ENCODE peak calls at places on chromosomes 5 and 9, in six cellular contexts. One of them, this sample, is unnamed.
A peak's percentile ranks its signal among the peaks of the same experiment; 100 is the strongest.

GRCh38 chr5:10460252-10460906 is 18.7 kb downstream of the ROPN1L start:
- DNase-seq in NCI-H460: no peak
- DNase-seq in T-helper 2 cell: no peak
- DNase-seq in NCI-H82: no peak
- DNase-seq in IMR-90: no peak
- DNase-seq in neural crest cell: no peak
- DNase-seq in this sample: no peak

GRCh38 chr5:109884676-109885075 is 194.9 kb downstream of the MAN2A1 start:
- DNase-seq in NCI-H460: no peak
- DNase-seq in T-helper 2 cell: no peak
- DNase-seq in NCI-H82: no peak
- DNase-seq in IMR-90: no peak
- DNase-seq in neural crest cell: no peak
- DNase-seq in this sample: no peak

GRCh38 chr9:111271481-111272080 is 58.4 kb downstream of the OR2K2 start:
- DNase-seq in NCI-H460: no peak
- DNase-seq in T-helper 2 cell: no peak
- DNase-seq in NCI-H82: no peak
- DNase-seq in IMR-90: peak; percentile 65
- DNase-seq in neural crest cell: no peak
- DNase-seq in this sample: peak; percentile 25

GRCh38 chr9:121692606-121693505 is 41.4 kb downstream of the DAB2IP start:
- DNase-seq in NCI-H460: no peak
- DNase-seq in T-helper 2 cell: no peak
- DNase-seq in NCI-H82: peak; percentile 52
- DNase-seq in IMR-90: peak; percentile 52
- DNase-seq in neural crest cell: no peak
- DNase-seq in this sample: peak; percentile 47

GRCh38 chr5:126430631-126431030 is 7.4 kb downstream of the GRAMD2B start:
- DNase-seq in NCI-H460: no peak
- DNase-seq in T-helper 2 cell: no peak
- DNase-seq in NCI-H82: no peak
- DNase-seq in IMR-90: no peak
- DNase-seq in neural crest cell: no peak
- DNase-seq in this sample: no peak

GRCh38 chr9:130118841-130119520 is 53.2 kb upstream of the NCS1 start:
- DNase-seq in NCI-H460: no peak
- DNase-seq in T-helper 2 cell: no peak
- DNase-seq in NCI-H82: peak; percentile 99
- DNase-seq in IMR-90: peak; percentile 60
- DNase-seq in neural crest cell: no peak
- DNase-seq in this sample: peak; percentile 72

GRCh38 chr5:174876-175465 is 16.3 kb upstream of the LRRC14B start:
- DNase-seq in NCI-H460: no peak
- DNase-seq in T-helper 2 cell: no peak
- DNase-seq in NCI-H82: no peak
- DNase-seq in IMR-90: no peak
- DNase-seq in neural crest cell: no peak
- DNase-seq in this sample: no peak

GRCh38 chr5:177477701-177478477 is 4.5 kb upstream of the DBN1 start:
- DNase-seq in NCI-H460: no peak
- DNase-seq in T-helper 2 cell: no peak
- DNase-seq in NCI-H82: no peak
- DNase-seq in IMR-90: no peak
- DNase-seq in neural crest cell: no peak
- DNase-seq in this sample: no peak

GRCh38 chr5:23506329-23507236 is 826 bp upstream of the PRDM9 start:
- DNase-seq in NCI-H460: no peak
- DNase-seq in T-helper 2 cell: peak; percentile 1
- DNase-seq in NCI-H82: peak; percentile 32
- DNase-seq in IMR-90: no peak
- DNase-seq in neural crest cell: peak; percentile 11
- DNase-seq in this sample: no peak

GRCh38 chr9:135060461-135061116 is 26.9 kb upstream of the OLFM1 start:
- DNase-seq in NCI-H460: no peak
- DNase-seq in T-helper 2 cell: no peak
- DNase-seq in NCI-H82: no peak
- DNase-seq in IMR-90: no peak
- DNase-seq in neural crest cell: no peak
- DNase-seq in this sample: no peak

GRCh38 chr5:139650031-139650688 is 2.0 kb downstream of the CXXC5 start:
- DNase-seq in NCI-H460: no peak
- DNase-seq in T-helper 2 cell: no peak
- DNase-seq in NCI-H82: peak; percentile 47
- DNase-seq in IMR-90: no peak
- DNase-seq in neural crest cell: peak; percentile 55
- DNase-seq in this sample: no peak

GRCh38 chr5:2833513-2833912 is 82.0 kb upstream of the IRX2 start:
- DNase-seq in NCI-H460: no peak
- DNase-seq in T-helper 2 cell: no peak
- DNase-seq in NCI-H82: no peak
- DNase-seq in IMR-90: no peak
- DNase-seq in neural crest cell: no peak
- DNase-seq in this sample: no peak

GRCh38 chr5:163473613-163474243 is 13.3 kb downstream of the HMMR start:
- DNase-seq in NCI-H460: no peak
- DNase-seq in T-helper 2 cell: peak; percentile 56
- DNase-seq in NCI-H82: peak; percentile 5
- DNase-seq in IMR-90: no peak
- DNase-seq in neural crest cell: no peak
- DNase-seq in this sample: peak; percentile 11

GRCh38 chr5:158468444-158468843 is 609.5 kb upstream of the CLINT1 start:
- DNase-seq in NCI-H460: no peak
- DNase-seq in T-helper 2 cell: no peak
- DNase-seq in NCI-H82: no peak
- DNase-seq in IMR-90: no peak
- DNase-seq in neural crest cell: no peak
- DNase-seq in this sample: no peak

GRCh38 chr5:43482490-43483064 is 1.1 kb downstream of the TMEM267 start:
- DNase-seq in NCI-H460: peak; percentile 21
- DNase-seq in T-helper 2 cell: no peak
- DNase-seq in NCI-H82: no peak
- DNase-seq in IMR-90: peak; percentile 28
- DNase-seq in neural crest cell: no peak
- DNase-seq in this sample: peak; percentile 14

GRCh38 chr9:128550226-128550625 is 2.2 kb upstream of the SPTAN1 start:
- DNase-seq in NCI-H460: no peak
- DNase-seq in T-helper 2 cell: peak; percentile 29
- DNase-seq in NCI-H82: no peak
- DNase-seq in IMR-90: no peak
- DNase-seq in neural crest cell: no peak
- DNase-seq in this sample: no peak

GRCh38 chr5:1511651-1512540 is 11.9 kb downstream of the LPCAT1 start:
- DNase-seq in NCI-H460: no peak
- DNase-seq in T-helper 2 cell: no peak
- DNase-seq in NCI-H82: peak; percentile 49
- DNase-seq in IMR-90: peak; percentile 55
- DNase-seq in neural crest cell: no peak
- DNase-seq in this sample: no peak

GRCh38 chr5:151155777-151156731 is 1.5 kb downstream of the ANXA6 start:
- DNase-seq in NCI-H460: no peak
- DNase-seq in T-helper 2 cell: peak; percentile 61
- DNase-seq in NCI-H82: peak; percentile 33
- DNase-seq in IMR-90: peak; percentile 68
- DNase-seq in neural crest cell: peak; percentile 20
- DNase-seq in this sample: peak; percentile 54

GRCh38 chr9:93574900-93575705 is 1.3 kb upstream of the PHF2 start:
- DNase-seq in NCI-H460: no peak
- DNase-seq in T-helper 2 cell: no peak
- DNase-seq in NCI-H82: no peak
- DNase-seq in IMR-90: no peak
- DNase-seq in neural crest cell: no peak
- DNase-seq in this sample: no peak

GRCh38 chr9:7777776-7778175 is 21.8 kb downstream of the DMAC1 start:
- DNase-seq in NCI-H460: no peak
- DNase-seq in T-helper 2 cell: no peak
- DNase-seq in NCI-H82: peak; percentile 29
- DNase-seq in IMR-90: no peak
- DNase-seq in neural crest cell: no peak
- DNase-seq in this sample: no peak

GRCh38 chr5:177575488-177575887 is 16.5 kb upstream of the TMED9 start:
- DNase-seq in NCI-H460: no peak
- DNase-seq in T-helper 2 cell: no peak
- DNase-seq in NCI-H82: no peak
- DNase-seq in IMR-90: no peak
- DNase-seq in neural crest cell: no peak
- DNase-seq in this sample: no peak

GRCh38 chr5:136516617-136517016 is 151.3 kb upstream of the TRPC7 start:
- DNase-seq in NCI-H460: no peak
- DNase-seq in T-helper 2 cell: no peak
- DNase-seq in NCI-H82: peak; percentile 87
- DNase-seq in IMR-90: no peak
- DNase-seq in neural crest cell: no peak
- DNase-seq in this sample: no peak

GRCh38 chr9:92035146-92035545 is 80.1 kb downstream of the SPTLC1 start:
- DNase-seq in NCI-H460: no peak
- DNase-seq in T-helper 2 cell: no peak
- DNase-seq in NCI-H82: no peak
- DNase-seq in IMR-90: peak; percentile 77
- DNase-seq in neural crest cell: no peak
- DNase-seq in this sample: no peak

GRCh38 chr9:90508940-90509339 is 133.7 kb downstream of the DIRAS2 start:
- DNase-seq in NCI-H460: no peak
- DNase-seq in T-helper 2 cell: no peak
- DNase-seq in NCI-H82: no peak
- DNase-seq in IMR-90: no peak
- DNase-seq in neural crest cell: no peak
- DNase-seq in this sample: peak; percentile 20

GRCh38 chr5:41575110-41575779 is 64.8 kb upstream of the PLCXD3 start:
- DNase-seq in NCI-H460: no peak
- DNase-seq in T-helper 2 cell: no peak
- DNase-seq in NCI-H82: no peak
- DNase-seq in IMR-90: no peak
- DNase-seq in neural crest cell: no peak
- DNase-seq in this sample: no peak

GRCh38 chr9:108615152-108615551 is 240.6 kb downstream of the ACTL7B start:
- DNase-seq in NCI-H460: no peak
- DNase-seq in T-helper 2 cell: no peak
- DNase-seq in NCI-H82: no peak
- DNase-seq in IMR-90: no peak
- DNase-seq in neural crest cell: no peak
- DNase-seq in this sample: no peak

GRCh38 chr9:121498487-121499176 is 1.0 kb downstream of the GGTA1 start:
- DNase-seq in NCI-H460: no peak
- DNase-seq in T-helper 2 cell: no peak
- DNase-seq in NCI-H82: no peak
- DNase-seq in IMR-90: peak; percentile 42
- DNase-seq in neural crest cell: no peak
- DNase-seq in this sample: no peak

GRCh38 chr5:154176191-154176590 is 14.3 kb upstream of the GALNT10 start:
- DNase-seq in NCI-H460: no peak
- DNase-seq in T-helper 2 cell: no peak
- DNase-seq in NCI-H82: no peak
- DNase-seq in IMR-90: peak; percentile 50
- DNase-seq in neural crest cell: no peak
- DNase-seq in this sample: peak; percentile 74

GRCh38 chr5:179431221-179431620 is 86.0 kb upstream of the ADAMTS2 start:
- DNase-seq in NCI-H460: no peak
- DNase-seq in T-helper 2 cell: no peak
- DNase-seq in NCI-H82: no peak
- DNase-seq in IMR-90: no peak
- DNase-seq in neural crest cell: no peak
- DNase-seq in this sample: no peak

GRCh38 chr9:2231831-2232230 is 216.7 kb downstream of the SMARCA2 start:
- DNase-seq in NCI-H460: no peak
- DNase-seq in T-helper 2 cell: no peak
- DNase-seq in NCI-H82: no peak
- DNase-seq in IMR-90: peak; percentile 68
- DNase-seq in neural crest cell: no peak
- DNase-seq in this sample: peak; percentile 73

GRCh38 chr5:1526681-1527131 is 2.9 kb upstream of the LPCAT1 start:
- DNase-seq in NCI-H460: no peak
- DNase-seq in T-helper 2 cell: no peak
- DNase-seq in NCI-H82: no peak
- DNase-seq in IMR-90: no peak
- DNase-seq in neural crest cell: no peak
- DNase-seq in this sample: no peak

GRCh38 chr5:90849939-90850338 is 291.3 kb downstream of the ADGRV1 start:
- DNase-seq in NCI-H460: no peak
- DNase-seq in T-helper 2 cell: no peak
- DNase-seq in NCI-H82: no peak
- DNase-seq in IMR-90: no peak
- DNase-seq in neural crest cell: no peak
- DNase-seq in this sample: no peak

This sample was measured in astrocyte.